ENCODE peak calls at places on chromosomes 16 and 17, in four cellular contexts. O, E, L and Z are unnamed samples.

GRCh38 chr16:75264999-75265910 is 13.8 kb upstream of the BCAR1 start:
- DNase-seq in L (no peak), O (no peak), E (no peak), Z (no peak)

GRCh38 chr17:62703776-62704380 is 76.4 kb downstream of the MRC2 start:
- DNase-seq in O (no peak), E (peak), L (no peak), Z (peak)

GRCh38 chr16:49822649-49823370 is 33.1 kb downstream of the ZNF423 start:
- DNase-seq in L (no peak), E (no peak), O (no peak), Z (no peak)

GRCh38 chr16:19517424-19518089 is 4.3 kb downstream of the GDE1 start:
- DNase-seq in L (no peak), O (no peak), E (peak), Z (peak)

GRCh38 chr17:78341559-78342437 is 18.1 kb downstream of the SOCS3 start:
- DNase-seq in E (peak), O (no peak), L (no peak), Z (peak)

GRCh38 chr16:50311891-50312501 is 45.6 kb downstream of the ADCY7 start:
- DNase-seq in E (no peak), L (no peak), O (no peak), Z (no peak)

GRCh38 chr17:8918811-8919210 is 46.7 kb downstream of the PIK3R5 start:
- DNase-seq in O (no peak), E (peak), L (no peak), Z (no peak)

GRCh38 chr17:27460196-27460725 is 4.0 kb downstream of the KSR1 start:
- DNase-seq in O (no peak), L (no peak), E (no peak), Z (no peak)

GRCh38 chr17:11589706-11590105 is 8.6 kb upstream of the DNAH9 start:
- DNase-seq in E (no peak), O (no peak), L (no peak), Z (no peak)

DNA sequence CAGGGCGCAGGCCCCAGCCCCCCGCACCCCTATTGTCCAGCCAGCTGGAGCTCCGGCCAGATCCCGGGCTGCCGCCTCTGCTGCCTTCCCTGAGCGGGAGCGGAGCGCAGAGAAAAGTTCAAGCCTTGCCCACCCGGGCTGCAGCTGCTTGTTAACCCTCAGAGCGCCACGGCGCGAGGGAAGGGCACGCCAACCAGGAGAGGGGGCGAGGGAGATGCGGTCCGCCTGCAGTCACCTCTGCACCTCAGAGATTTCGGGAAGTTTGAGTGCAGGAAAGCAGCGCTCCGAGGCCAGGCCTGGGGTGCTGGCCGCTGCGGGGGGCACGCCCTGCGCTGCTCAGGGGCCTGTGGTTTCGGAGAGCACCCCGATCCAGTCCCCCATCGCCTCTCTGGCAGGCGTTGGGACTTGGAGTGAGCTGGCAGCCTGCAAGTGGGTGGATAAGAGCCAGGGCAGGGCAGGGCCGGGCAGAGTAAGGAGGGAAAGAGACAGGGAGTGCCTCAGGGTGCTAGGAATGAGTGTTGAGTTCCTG is 1.1 kb downstream of the CDH13 start:
- DNase-seq in L (no peak), E (peak), O (no peak), Z (peak)
- H3K4me3 ChIP-seq in L (peak), E (peak), O (no peak), Z (peak)

GRCh38 chr17:72388765-72389473 is 268.1 kb downstream of the SOX9 start:
- DNase-seq in L (no peak), E (peak), O (peak), Z (peak)
- TF ChIP-seq CTCF in L (no peak), E (peak), O (peak), Z (no peak)

DNA sequence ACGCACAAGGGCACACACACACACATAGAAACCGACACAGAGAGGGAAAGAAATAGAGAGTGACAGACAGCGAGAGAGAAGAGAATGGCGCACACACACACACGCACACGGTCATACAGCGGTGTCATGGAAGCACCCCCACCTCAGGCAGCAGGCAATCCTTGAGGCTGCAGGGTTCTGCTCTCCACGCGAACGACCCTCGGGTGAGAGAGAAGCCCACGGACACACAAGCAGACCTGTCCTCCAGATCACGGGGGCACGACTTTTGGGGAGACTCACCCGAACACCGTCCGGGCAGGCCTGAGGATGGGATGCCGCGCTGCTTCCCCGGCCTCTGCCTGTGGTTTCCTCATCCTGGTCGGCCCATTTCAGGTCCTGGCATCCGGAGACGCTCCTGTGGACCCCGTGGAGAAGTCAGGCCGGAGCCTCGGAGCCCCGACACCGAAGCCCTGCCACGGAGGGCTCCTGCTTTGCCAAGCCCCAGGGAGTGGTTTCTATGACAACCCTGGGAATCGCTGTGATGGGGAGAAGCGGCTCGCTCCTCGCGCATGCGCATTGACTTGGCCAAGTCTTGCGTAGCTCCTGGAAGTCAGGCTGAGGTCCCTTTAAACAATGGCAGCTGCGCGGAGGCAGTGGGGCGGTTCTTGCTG is 118.2 kb upstream of the KCNJ18 start:
- DNase-seq in O (no peak), L (no peak), E (peak), Z (peak)
- H3K4me3 ChIP-seq in O (no peak), L (peak), E (peak), Z (no peak)

GRCh38 chr17:54900457-54901229 is at the start of gene TOM1L1:
- DNase-seq in E (peak), O (peak), L (peak), Z (peak)
- TF ChIP-seq CTCF in E (no peak), O (peak), L (peak), Z (no peak)

GRCh38 chr17:72118588-72119279 is 2.1 kb upstream of the SOX9 start:
- DNase-seq in E (peak), O (peak), L (no peak), Z (peak)
- H3K4me3 ChIP-seq in E (peak), O (no peak), L (peak), Z (peak)

GRCh38 chr17:42548070-42548837 is 4.5 kb upstream of the HSD17B1 start:
- DNase-seq in L (no peak), E (peak), O (no peak), Z (peak)
- TF ChIP-seq CTCF in L (no peak), E (peak), O (peak), Z (peak)

GRCh38 chr17:17205368-17206148 is 575 bp downstream of the PLD6 start:
- DNase-seq in O (peak), E (peak), L (no peak), Z (peak)

GRCh38 chr17:17206149-17206912 is at the start of gene PLD6:
- DNase-seq in E (peak), L (no peak), O (peak), Z (peak)

GRCh38 chr17:17208013-17208412 is 1.9 kb upstream of the PLD6 start:
- DNase-seq in O (no peak), E (no peak), L (no peak), Z (no peak)

GRCh38 chr17:17204635-17205231 is 1.4 kb downstream of the PLD6 start:
- DNase-seq in E (no peak), L (no peak), O (no peak), Z (no peak)

GRCh38 chr17:17206913-17207368 is 808 bp upstream of the PLD6 start:
- DNase-seq in O (no peak), E (no peak), L (no peak), Z (no peak)
- H3K4me3 ChIP-seq in O (no peak), E (no peak), L (peak), Z (no peak)